ENCODE peak calls at places on chromosomes 5 and 9, in five cellular contexts. G is mesendoderm, T is IMR-90, Y is trophoblast cell, F is H1. A is an unnamed sample.

GRCh38 chr5:177043114-177043513 is 20.6 kb downstream of the ZNF346 start:
- DNase-seq in G (no peak), T (no peak), Y (no peak), F (no peak), A (no peak)

GRCh38 chr5:172429201-172429940 is 25.0 kb downstream of the SH3PXD2B start:
- DNase-seq in G (no peak), T (peak), Y (peak), F (no peak), A (no peak)

GRCh38 chr9:38146844-38147243 is 77.8 kb upstream of the SHB start:
- DNase-seq in G (no peak), T (no peak), Y (no peak), F (no peak), A (no peak)

GRCh38 chr5:118963169-118963568 is 25.2 kb downstream of the DTWD2 start:
- DNase-seq in G (no peak), T (no peak), Y (no peak), F (no peak), A (no peak)

GRCh38 chr5:66436721-66437120 is 159.5 kb upstream of the MAST4 start:
- DNase-seq in G (peak), T (no peak), Y (peak), F (peak), A (no peak)

GRCh38 chr5:57072218-57072892 is 101.5 kb upstream of the GPBP1 start:
- DNase-seq in G (peak), T (no peak), Y (peak), F (peak), A (peak)

GRCh38 chr5:132233081-132233480 is 5.4 kb upstream of the P4HA2 start:
- DNase-seq in G (no peak), T (no peak), Y (no peak), F (no peak), A (no peak)

GRCh38 chr9:86764230-86765039 is 182.9 kb downstream of the GAS1 start:
- DNase-seq in G (no peak), T (no peak), Y (peak), F (no peak), A (no peak)

GRCh38 chr5:125611541-125611940 is 811.7 kb upstream of the GRAMD2B start:
- DNase-seq in G (no peak), T (no peak), Y (no peak), F (no peak), A (no peak)

GRCh38 chr5:128905225-128906110 is 59.8 kb upstream of the SLC27A6 start:
- DNase-seq in G (peak), T (peak), Y (peak), F (no peak), A (peak)

GRCh38 chr5:41788800-41789395 is 81.3 kb downstream of the OXCT1 start:
- DNase-seq in G (no peak), T (peak), Y (no peak), F (no peak), A (no peak)

GRCh38 chr5:124790895-124791732 is 44.7 kb upstream of the ZNF608 start:
- DNase-seq in G (no peak), T (peak), Y (no peak), F (no peak), A (no peak)

GRCh38 chr9:96719538-96720315 is 58.2 kb downstream of the ZNF510 start:
- DNase-seq in G (no peak), T (no peak), Y (no peak), F (no peak), A (no peak)

GRCh38 chr5:141430332-141431113 is at the start of gene PCDHGA12:
- DNase-seq in G (no peak), T (peak), Y (peak), F (no peak), A (no peak)

GRCh38 chr9:93119953-93120845 is 13.9 kb downstream of the NINJ1 start:
- DNase-seq in G (peak), T (peak), Y (peak), F (no peak), A (no peak)

GRCh38 chr5:150670275-150670960 is 9.4 kb downstream of the MYOZ3 start:
- DNase-seq in G (peak), T (no peak), Y (no peak), F (no peak), A (no peak)

GRCh38 chr9:83281306-83282255 is 218.6 kb upstream of the RASEF start:
- DNase-seq in G (peak), T (no peak), Y (peak), F (no peak), A (no peak)

GRCh38 chr5:1166370-1166769 is 35.0 kb upstream of the SLC6A19 start:
- DNase-seq in G (no peak), T (no peak), Y (no peak), F (no peak), A (no peak)

GRCh38 chr9:83633676-83634075 is 10.7 kb downstream of the IDNK start:
- DNase-seq in G (no peak), T (no peak), Y (no peak), F (no peak), A (no peak)

GRCh38 chr5:178155065-178155464 is 1.4 kb upstream of the NHP2 start:
- DNase-seq in G (no peak), T (peak), Y (no peak), F (no peak), A (no peak)

GRCh38 chr5:27387535-27388073 is 349.2 kb upstream of the CDH9 start:
- DNase-seq in G (no peak), T (no peak), Y (no peak), F (no peak), A (no peak)

GRCh38 chr5:55232194-55232984 is 1.0 kb downstream of the CCNO start:
- DNase-seq in G (peak), T (no peak), Y (peak), F (no peak), A (peak)

GRCh38 chr9:89667730-89668129 is 62.9 kb downstream of the GADD45G start:
- DNase-seq in G (peak), T (no peak), Y (no peak), F (no peak), A (no peak)

GRCh38 chr9:111839981-111840380 is 45.2 kb upstream of the SHOC1 start:
- DNase-seq in G (no peak), T (peak), Y (peak), F (no peak), A (no peak)

GRCh38 chr9:114693248-114693895 is 11.4 kb upstream of the TEX48 start:
- DNase-seq in G (no peak), T (no peak), Y (no peak), F (no peak), A (no peak)

GRCh38 chr5:151086905-151087360 is 6.1 kb upstream of the TNIP1 start:
- DNase-seq in G (no peak), T (peak), Y (no peak), F (no peak), A (no peak)

GRCh38 chr9:121972501-121972981 is 120.6 kb downstream of the TTLL11 start:
- DNase-seq in G (no peak), T (peak), Y (peak), F (no peak), A (no peak)

GRCh38 chr9:88106492-88106891 is 31.8 kb downstream of the SPATA31C2 start:
- DNase-seq in G (peak), T (peak), Y (peak), F (no peak), A (no peak)

GRCh38 chr9:127566351-127567001 is 45.6 kb upstream of the STXBP1 start:
- DNase-seq in G (peak), T (no peak), Y (peak), F (no peak), A (no peak)
- H3K4ac ChIP-seq in G (no peak), T (peak), Y (peak), F (no peak), A (no peak)

GRCh38 chr9:94478755-94479730 is 75.8 kb upstream of the PCAT7 start:
- DNase-seq in G (no peak), T (no peak), Y (no peak), F (no peak), A (no peak)

GRCh38 chr9:94479757-94480156 is 75.1 kb upstream of the PCAT7 start:
- DNase-seq in G (no peak), T (no peak), Y (no peak), F (no peak), A (no peak)

GRCh38 chr9:94482110-94482509 is 72.8 kb upstream of the PCAT7 start:
- DNase-seq in G (no peak), T (no peak), Y (no peak), F (no peak), A (no peak)

GRCh38 chr9:94480205-94480604 is 74.7 kb upstream of the PCAT7 start:
- DNase-seq in G (no peak), T (no peak), Y (no peak), F (no peak), A (no peak)
- H3K4ac ChIP-seq in G (no peak), T (no peak), Y (no peak), F (no peak), A (no peak)

DNA sequence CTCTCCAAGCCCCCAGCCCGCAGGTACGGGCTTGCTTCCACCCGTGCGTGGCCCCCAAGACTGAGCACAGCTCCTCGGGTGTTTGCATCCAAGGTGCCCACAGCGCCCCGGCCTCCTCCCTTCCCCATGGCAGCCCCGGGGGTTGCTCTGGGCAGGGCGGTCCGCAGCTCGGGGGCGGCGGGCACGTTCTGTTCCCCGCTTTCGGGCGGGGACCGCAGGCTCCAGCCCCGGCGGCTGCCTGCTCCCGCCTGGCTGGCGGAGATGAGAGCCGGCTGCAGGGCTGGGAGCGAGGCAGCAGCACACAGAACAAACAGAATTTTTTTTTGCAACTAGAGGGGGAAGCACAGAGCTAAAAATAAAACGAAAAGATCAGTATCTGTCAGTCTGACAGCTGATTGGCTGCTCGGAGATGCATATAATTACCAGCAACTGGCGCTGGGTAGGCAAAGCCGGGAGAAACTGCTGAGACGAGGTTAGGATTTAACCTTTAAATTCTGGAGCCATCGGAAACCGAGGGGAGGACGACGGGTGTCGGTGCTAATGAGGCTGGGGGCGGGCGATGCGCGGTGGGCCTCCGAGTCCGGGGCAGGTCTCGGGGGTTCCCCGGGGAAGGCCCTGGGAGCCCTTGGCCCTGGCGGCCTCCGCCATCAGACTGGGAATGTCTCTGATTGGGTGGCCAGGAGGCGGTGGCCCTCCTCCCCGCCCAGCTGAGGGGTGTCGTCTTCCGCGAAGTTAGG is 142.7 kb upstream of the IER5L start:
- DNase-seq in G (peak), T (peak), Y (peak), F (no peak), A (no peak)
- H3K4ac ChIP-seq in G (peak), T (peak), Y (peak), F (peak), A (no peak)

GRCh38 chr9:113578877-113579269 is 115.3 kb downstream of the RGS3 start:
- DNase-seq in G (no peak), T (peak), Y (no peak), F (no peak), A (no peak)
- H3K4ac ChIP-seq in G (no peak), T (peak), Y (no peak), F (no peak), A (no peak)

GRCh38 chr5:159258361-159258760 is 4.7 kb upstream of the UBLCP1 start:
- DNase-seq in G (no peak), T (no peak), Y (no peak), F (no peak), A (no peak)

GRCh38 chr5:159262472-159262858 is 625 bp upstream of the UBLCP1 start:
- DNase-seq in G (no peak), T (peak), Y (peak), F (no peak), A (no peak)

GRCh38 chr5:159257629-159258283 is 5.3 kb upstream of the UBLCP1 start:
- DNase-seq in G (no peak), T (no peak), Y (no peak), F (no peak), A (no peak)

GRCh38 chr5:159263569-159263905 is 447 bp downstream of the UBLCP1 start:
- DNase-seq in G (no peak), T (no peak), Y (no peak), F (no peak), A (no peak)

DNA sequence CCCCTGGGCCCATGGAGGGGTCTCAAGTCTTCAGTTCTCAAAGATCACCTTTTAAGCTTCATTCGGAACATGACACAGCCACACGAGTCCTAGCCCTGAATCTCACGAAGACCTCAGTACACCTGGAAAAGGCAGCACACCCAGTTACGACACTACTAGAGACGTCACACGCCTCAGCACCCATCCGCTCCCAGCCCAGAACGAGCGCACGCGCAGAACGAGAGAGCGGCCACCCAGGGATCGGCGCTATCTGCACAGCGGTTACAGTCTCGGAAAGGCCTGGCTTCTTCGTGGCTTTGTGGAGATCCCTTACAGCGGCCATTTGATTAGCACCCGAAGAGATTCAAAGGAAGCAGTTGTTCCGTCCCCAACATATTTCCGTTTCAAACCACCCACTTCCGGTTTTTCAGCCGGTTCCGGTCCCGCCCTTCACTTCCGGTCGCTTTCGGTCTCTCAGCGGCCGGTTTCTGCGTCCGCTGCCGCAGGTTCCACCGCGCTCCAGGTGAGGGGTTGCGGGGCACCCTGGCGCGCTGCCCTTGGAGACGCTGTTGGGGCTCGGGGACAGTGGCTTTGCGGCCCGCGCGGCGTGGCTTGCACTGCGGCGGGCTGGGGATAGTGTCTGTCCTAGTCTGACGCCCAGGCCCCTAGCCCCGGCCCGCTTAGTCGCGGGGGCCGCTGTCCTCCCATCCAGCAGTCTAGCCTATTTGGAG is at the start of gene UBLCP1:
- DNase-seq in G (peak), T (peak), Y (peak), F (peak), A (peak)
- H3K4ac ChIP-seq in G (peak), T (peak), Y (peak), F (peak), A (no peak)

DNA sequence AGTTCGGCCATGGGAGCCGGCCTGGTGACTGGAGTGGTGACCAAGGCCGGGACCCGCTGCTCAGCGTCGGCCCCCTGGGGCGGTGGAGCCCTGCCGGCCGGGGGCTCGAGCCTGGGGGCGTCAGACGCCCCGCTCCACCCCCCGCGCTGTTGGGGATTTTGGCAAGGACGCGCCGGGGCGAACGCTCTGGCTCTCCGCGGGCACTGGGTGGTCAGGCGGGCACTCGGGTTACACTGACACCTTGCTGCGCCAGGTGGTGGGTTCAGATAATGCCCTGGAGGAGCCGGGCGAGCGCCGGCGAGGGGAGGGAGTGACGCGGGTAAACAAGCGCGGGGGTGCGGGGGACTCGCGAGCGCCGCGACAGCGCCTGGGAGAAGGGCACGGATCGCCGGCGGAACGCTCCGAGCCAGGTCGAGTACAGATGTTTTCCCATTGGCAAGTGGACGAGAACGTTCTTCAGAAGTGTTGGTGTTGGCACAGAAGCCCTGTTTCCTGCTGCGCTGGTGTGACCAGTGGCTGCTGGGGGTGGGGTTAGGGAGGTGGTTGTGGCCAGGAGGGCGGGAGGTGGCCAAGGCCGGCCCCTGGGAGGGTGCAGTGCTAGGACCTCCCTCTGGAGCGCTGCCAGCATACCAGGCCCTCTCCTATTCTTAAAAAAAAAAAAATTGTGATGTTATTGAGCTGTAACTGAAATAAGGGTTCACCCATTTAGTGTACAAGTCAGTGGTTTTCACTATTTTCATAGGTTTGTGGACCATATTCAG is 773 bp downstream of the SQSTM1 start:
- DNase-seq in G (peak), T (peak), Y (peak), F (no peak), A (no peak)
- H3K4ac ChIP-seq in G (no peak), T (peak), Y (peak), F (no peak), A (no peak)

A was measured in neuronal stem cell.